ENCODE peak calls at places on chromosomes 5 and 9, in six cellular contexts. L is omental fat pad, C is HFFc6, G is NB4, V is GM23338, A is NCI-H510A treated with DMSO at 0.1 percent for 48 hours. I is an unnamed sample.

GRCh38 chr5:125052601-125053000 is 306.2 kb upstream of the ZNF608 start:
- DNase-seq in L (no peak), C (no peak), G (no peak), V (peak; percentile 19), A (no peak), I (no peak)

GRCh38 chr9:11328326-11328725 is 715.5 kb upstream of the PTPRD start:
- DNase-seq in L (no peak), C (no peak), G (no peak), V (no peak), A (no peak), I (no peak)

GRCh38 chr5:28473531-28474107 is 1435.2 kb upstream of the CDH9 start:
- DNase-seq in L (no peak), C (no peak), G (peak; percentile 10), V (peak; percentile 67), A (peak; percentile 8), I (no peak)

GRCh38 chr5:139061274-139061673 is 136.9 kb downstream of the SIL1 start:
- DNase-seq in L (no peak), C (peak; percentile 71), G (no peak), V (no peak), A (no peak), I (no peak)

GRCh38 chr5:132407970-132408369 is 38.5 kb downstream of the SLC22A5 start:
- DNase-seq in L (no peak), C (no peak), G (no peak), V (no peak), A (no peak), I (no peak)

GRCh38 chr5:94793113-94793815 is 174.8 kb downstream of the SLF1 start:
- DNase-seq in L (no peak), C (peak; percentile 85), G (peak; percentile 72), V (no peak), A (no peak), I (no peak)

GRCh38 chr5:156379198-156379597 is 52.2 kb downstream of the SGCD start:
- DNase-seq in L (no peak), C (no peak), G (no peak), V (no peak), A (no peak), I (no peak)

GRCh38 chr5:68962632-68963484 is 131.0 kb upstream of the SLC30A5 start:
- DNase-seq in L (peak; percentile 34), C (peak; percentile 58), G (peak; percentile 42), V (peak; percentile 91), A (peak; percentile 57), I (peak; percentile 10)

GRCh38 chr9:105308448-105309412 is 64.3 kb downstream of the SLC44A1 start:
- DNase-seq in L (no peak), C (no peak), G (no peak), V (no peak), A (peak; percentile 54), I (no peak)